ENCODE peak calls at places on chromosomes 4 and X, in eight cellular contexts. A is uterus, Q is upper lobe of right lung, V is adrenal gland, S is choroid plexus epithelial cell, G is A673, P is IMR-90, U is epithelial cell of esophagus. I is an unnamed sample.

GRCh38 chrX:122641136-122641535 is 542.9 kb upstream of the GRIA3 start:
- DNase-seq in A (no peak), Q (no peak), V (no peak), S (no peak), G (no peak), P (no peak), U (peak), I (no peak)

GRCh38 chr4:5051692-5052423 is 578 bp downstream of the STK32B start:
- DNase-seq in A (no peak), Q (peak), V (no peak), S (no peak), G (peak), P (peak), U (no peak), I (no peak)

GRCh38 chrX:20026278-20026677 is 35.4 kb upstream of the BCLAF3 start:
- DNase-seq in A (no peak), Q (no peak), V (no peak), S (peak), G (peak), P (peak), U (peak), I (peak)

GRCh38 chr4:52059372-52059771 is 8.3 kb downstream of the SPATA18 start:
- DNase-seq in A (peak), Q (no peak), V (peak), S (peak), G (peak), P (peak), U (peak), I (no peak)

GRCh38 chr4:101806914-101807313 is 16.4 kb downstream of the BANK1 start:
- DNase-seq in A (no peak), Q (no peak), V (no peak), S (peak), G (peak), P (no peak), U (no peak), I (no peak)

GRCh38 chr4:120084327-120084726 is 17.7 kb upstream of the MAD2L1 start:
- DNase-seq in A (no peak), Q (no peak), V (no peak), S (peak), G (no peak), P (peak), U (no peak), I (no peak)

GRCh38 chrX:110000854-110001701 is 1.8 kb upstream of the TMEM164 start:
- DNase-seq in A (no peak), Q (no peak), V (no peak), S (no peak), G (no peak), P (no peak), U (no peak), I (no peak)

GRCh38 chrX:24465524-24465850 is 401 bp downstream of the PDK3 start:
- DNase-seq in A (no peak), Q (no peak), V (no peak), S (no peak), G (no peak), P (no peak), U (no peak), I (no peak)

GRCh38 chrX:39416547-39417262 is 615.4 kb downstream of the MID1IP1 start:
- DNase-seq in A (no peak), Q (no peak), V (no peak), S (no peak), G (no peak), P (no peak), U (no peak), I (no peak)

GRCh38 chrX:139931646-139932076 is 1.2 kb downstream of the ATP11C start:
- DNase-seq in A (peak), Q (no peak), V (no peak), S (peak), G (no peak), P (no peak), U (no peak), I (no peak)

GRCh38 chrX:12013220-12013619 is 125.1 kb upstream of the FRMPD4 start:
- DNase-seq in A (no peak), Q (no peak), V (no peak), S (peak), G (no peak), P (peak), U (peak), I (peak)

GRCh38 chr4:52780627-52781354 is 29.6 kb upstream of the ERVMER34-1 start:
- DNase-seq in A (no peak), Q (no peak), V (no peak), S (no peak), G (peak), P (no peak), U (peak), I (no peak)

GRCh38 chr4:1405636-1406415 is 416 bp downstream of the NKX1-1 start:
- DNase-seq in A (no peak), Q (peak), V (no peak), S (no peak), G (no peak), P (no peak), U (no peak), I (no peak)
- H3K4me3 ChIP-seq in A (no peak), Q (no peak), V (no peak), S (no peak), G (no peak), P (no peak), U (no peak), I (no peak)

DNA sequence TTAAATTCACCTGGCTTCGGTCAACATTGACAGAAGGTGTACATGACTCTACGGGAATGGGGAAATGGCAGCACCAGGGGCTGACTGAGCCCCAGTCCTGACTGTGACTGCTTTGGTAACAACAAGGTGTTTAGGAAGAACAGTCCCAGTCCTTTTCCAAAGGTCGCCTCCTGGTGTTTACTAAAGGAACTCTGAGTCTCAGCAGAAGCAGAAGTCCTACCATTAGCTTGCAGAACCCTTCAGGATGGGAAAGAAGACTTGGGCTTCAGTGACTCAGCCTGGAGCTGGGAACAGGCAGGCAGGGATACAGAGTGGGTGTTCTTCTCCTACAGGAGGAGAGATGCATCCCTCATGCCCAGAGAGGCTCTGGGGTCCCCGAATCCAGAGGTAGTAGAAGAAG is 103.3 kb downstream of the MGST2 start:
- DNase-seq in A (no peak), Q (no peak), V (peak), S (peak), G (no peak), P (no peak), U (peak), I (no peak)
- TF ChIP-seq CTCF in A (no peak), Q (peak), V (peak), S (peak), G (peak), P (no peak), U (peak), I (no peak)

GRCh38 chr4:8475751-8476575 is 35.4 kb downstream of the TRMT44 start:
- DNase-seq in A (no peak), Q (no peak), V (no peak), S (no peak), G (no peak), P (no peak), U (no peak), I (no peak)
- H3K4me3 ChIP-seq in A (no peak), Q (no peak), V (no peak), S (no peak), G (no peak), P (no peak), U (no peak), I (no peak)

GRCh38 chrX:130915302-130915701 is 12.3 kb upstream of the ENOX2 start:
- DNase-seq in A (no peak), Q (no peak), V (no peak), S (peak), G (no peak), P (peak), U (peak), I (no peak)
- TF ChIP-seq CTCF in A (no peak), Q (no peak), V (no peak), S (no peak), G (no peak), P (no peak), U (no peak), I (no peak)

GRCh38 chr4:6390357-6390756 is 82.1 kb downstream of the PPP2R2C start:
- DNase-seq in A (no peak), Q (no peak), V (no peak), S (peak), G (no peak), P (no peak), U (no peak), I (no peak)

GRCh38 chr4:6393066-6393465 is 79.3 kb downstream of the PPP2R2C start:
- DNase-seq in A (no peak), Q (no peak), V (no peak), S (no peak), G (no peak), P (no peak), U (no peak), I (no peak)

GRCh38 chr4:6391852-6392188 is 80.6 kb downstream of the PPP2R2C start:
- DNase-seq in A (no peak), Q (no peak), V (no peak), S (no peak), G (no peak), P (no peak), U (peak), I (peak)

GRCh38 chr4:6392407-6392806 is 80.0 kb downstream of the PPP2R2C start:
- DNase-seq in A (no peak), Q (no peak), V (no peak), S (no peak), G (no peak), P (no peak), U (no peak), I (no peak)

GRCh38 chr4:6391186-6391851 is 81.1 kb downstream of the PPP2R2C start:
- DNase-seq in A (no peak), Q (no peak), V (no peak), S (no peak), G (no peak), P (no peak), U (peak), I (peak)
- H3K4me3 ChIP-seq in A (no peak), Q (no peak), V (no peak), S (no peak), G (no peak), P (no peak), U (no peak), I (peak)

DNA sequence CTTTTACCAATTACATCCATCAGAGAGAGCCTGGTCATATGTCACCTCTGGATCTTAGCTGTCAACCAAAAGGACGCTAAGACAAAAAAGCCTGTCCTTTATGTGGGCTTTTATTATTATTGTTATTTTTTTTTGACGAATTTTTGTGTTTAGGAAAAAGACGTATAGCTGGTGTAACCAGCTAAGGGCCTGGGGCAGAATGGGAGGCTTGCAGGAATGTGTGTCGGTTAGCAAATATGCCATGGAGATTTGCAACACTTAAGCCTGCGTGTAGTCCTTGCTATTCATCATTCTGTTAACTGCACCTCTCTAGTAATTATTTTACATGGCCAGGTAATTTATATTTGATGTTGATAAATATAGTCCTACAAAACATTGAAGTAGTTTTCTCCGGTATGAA is 93.5 kb downstream of the TACR3 start:
- DNase-seq in A (no peak), Q (no peak), V (no peak), S (no peak), G (no peak), P (no peak), U (peak), I (no peak)
- TF ChIP-seq CTCF in A (no peak), Q (no peak), V (no peak), S (no peak), G (no peak), P (no peak), U (no peak), I (no peak)

I was measured in PC-9.